ENCODE peak calls at places on chromosome 4, in four cellular contexts. T is K562, V is HepG2, F is GM12878. G is an unnamed sample.

GRCh38 chr4:29717658-29718057 is 1002.5 kb upstream of the PCDH7 start:
- DNase-seq in T (no peak), F (no peak), V (no peak), G (no peak)

GRCh38 chr4:19039816-19040215 is 1018.3 kb upstream of the LCORL start:
- DNase-seq in F (no peak), T (no peak), V (no peak), G (no peak)

GRCh38 chr4:96189761-96190160 is 349.9 kb downstream of the PDHA2 start:
- DNase-seq in T (no peak), F (no peak), V (no peak), G (no peak)

GRCh38 chr4:13367244-13367643 is 116.9 kb downstream of the RAB28 start:
- DNase-seq in V (peak), T (no peak), F (no peak), G (no peak)

GRCh38 chr4:4247711-4248035 is 350 bp downstream of the TMEM128 start:
- DNase-seq in T (no peak), F (no peak), V (no peak), G (no peak)

GRCh38 chr4:71151054-71151453 is 157.6 kb downstream of the DCK start:
- DNase-seq in T (no peak), V (no peak), F (no peak), G (no peak)

GRCh38 chr4:38310446-38311043 is 350.3 kb downstream of the PTTG2 start:
- DNase-seq in F (peak), V (no peak), T (no peak), G (no peak)

GRCh38 chr4:95545526-95545925 is 3.2 kb downstream of the UNC5C start:
- DNase-seq in V (no peak), F (no peak), T (no peak), G (no peak)

GRCh38 chr4:55906999-55907398 is 41.7 kb upstream of the CEP135 start:
- DNase-seq in T (no peak), V (no peak), F (no peak), G (no peak)

GRCh38 chr4:38177035-38177791 is 217.0 kb downstream of the PTTG2 start:
- DNase-seq in V (no peak), T (no peak), F (no peak), G (no peak)

GRCh38 chr4:14864967-14865366 is 137.3 kb upstream of the CPEB2 start:
- DNase-seq in F (no peak), T (no peak), V (no peak), G (no peak)

GRCh38 chr4:10732235-10732975 is 47.8 kb upstream of the CLNK start:
- DNase-seq in V (no peak), T (no peak), F (peak), G (no peak)
- TF ChIP-seq CREM in V (no peak), T (no peak), F (peak), G (no peak)

GRCh38 chr4:107897823-107898222 is 33.5 kb upstream of the CYP2U1 start:
- DNase-seq in T (no peak), V (no peak), F (no peak), G (no peak)
- TF ChIP-seq CREM in T (no peak), V (no peak), F (no peak), G (no peak)

DNA sequence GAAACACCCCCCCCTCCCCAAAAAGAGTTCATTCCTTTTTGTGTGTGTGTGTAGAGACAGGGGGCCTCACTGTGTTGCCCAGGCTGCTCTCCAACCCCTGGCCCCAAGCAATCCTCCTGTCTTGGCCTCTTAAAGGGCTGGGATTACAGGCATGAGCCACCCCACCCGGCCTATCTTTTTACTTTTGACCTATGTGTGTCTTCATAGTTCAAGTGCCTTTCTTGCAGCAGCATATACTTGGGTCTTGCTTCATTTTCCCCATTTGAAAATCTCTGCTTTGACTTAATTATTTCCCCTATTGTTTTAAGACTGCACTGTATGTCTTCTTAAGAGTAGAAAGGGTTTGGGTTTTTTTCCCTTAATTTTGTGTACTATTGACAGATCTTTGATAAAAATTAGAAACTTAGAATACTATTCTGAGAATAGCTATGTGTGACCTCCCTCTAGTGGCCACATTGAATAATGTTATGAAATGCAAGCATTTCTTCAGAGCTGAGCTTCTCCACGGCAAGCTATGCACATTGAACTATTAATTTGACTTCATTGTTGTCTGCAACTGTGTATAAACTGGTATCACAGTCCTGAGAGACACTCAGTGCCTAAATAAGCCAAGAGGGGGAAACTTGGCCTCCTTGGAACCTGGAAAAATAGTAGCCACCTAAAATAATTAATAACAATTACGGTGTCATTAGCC is 8.7 kb upstream of the SLC25A4 start:
- DNase-seq in T (peak), V (peak), F (no peak), G (no peak)
- TF ChIP-seq CREM in T (no peak), V (no peak), F (no peak), G (no peak)

GRCh38 chr4:174389439-174389838 is 105.7 kb downstream of the CEP44 start:
- DNase-seq in F (no peak), T (no peak), V (no peak), G (no peak)
- TF ChIP-seq CREM in F (no peak), T (no peak), V (no peak), G (no peak)

GRCh38 chr4:78496021-78496643 is 55.4 kb upstream of the ANXA3 start:
- DNase-seq in T (no peak), V (no peak), F (no peak), G (no peak)
- TF ChIP-seq CREM in T (no peak), V (no peak), F (no peak), G (no peak)

DNA sequence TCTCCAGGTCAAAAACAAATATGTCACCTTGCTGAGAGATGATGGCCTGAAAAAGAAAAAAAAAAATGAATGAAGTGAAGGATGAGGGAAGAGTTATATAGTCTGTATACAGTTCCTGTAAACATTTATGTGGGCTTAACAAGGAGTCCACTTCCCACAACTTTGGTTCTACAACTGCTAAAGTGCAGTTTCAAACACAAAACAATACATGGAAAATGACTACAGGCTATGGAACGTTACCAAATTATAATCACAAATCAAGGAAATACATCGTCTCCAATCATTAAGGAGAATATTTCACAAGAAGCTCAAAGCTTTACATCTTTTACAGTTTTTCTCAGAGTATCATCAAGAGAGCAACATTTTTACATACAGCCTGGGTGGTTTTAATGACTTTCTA is 128.5 kb downstream of the MANBA start:
- DNase-seq in V (no peak), T (no peak), F (no peak), G (no peak)
- TF ChIP-seq CREM in V (no peak), T (no peak), F (no peak), G (no peak)

G was measured in WTC11.